ENCODE peak calls at places on chromosomes 12 and 14, in seven cellular contexts. Q is right cardiac atrium; R is IMR-90; M is fibroblast of mammary gland; E is aorta; N is fibroblast of pulmonary artery; G is CD8-positive, alpha-beta T cell. H is an unnamed sample.
A peak's percentile ranks its signal among the peaks of the same experiment; 100 is the strongest.

GRCh38 chr12:122687091-122687490 is 16.1 kb downstream of the HCAR2 start:
- DNase-seq in N (peak; percentile 48), Q (no peak), E (no peak), G (no peak), R (peak; percentile 25), M (no peak), H (no peak)

GRCh38 chr12:52865090-52865944 is 16.5 kb upstream of the KRT78 start:
- DNase-seq in N (peak; percentile 80), Q (peak; percentile 48), M (peak; percentile 69), E (peak; percentile 84), R (peak; percentile 60), G (no peak), H (no peak)

GRCh38 chr14:20332946-20333782 is at the start of gene CCNB1IP1:
- DNase-seq in R (peak; percentile 91), G (no peak), N (peak; percentile 92), Q (peak; percentile 56), M (peak; percentile 93), E (peak; percentile 79), H (peak; percentile 93)

GRCh38 chr12:132319991-132320570 is 9.3 kb downstream of the GALNT9 start:
- DNase-seq in E (peak; percentile 63), N (no peak), G (no peak), M (no peak), R (no peak), Q (no peak), H (no peak)

GRCh38 chr12:108922918-108923317 is 43.0 kb downstream of the DAO start:
- DNase-seq in N (no peak), R (no peak), Q (no peak), E (no peak), G (no peak), M (no peak), H (no peak)

GRCh38 chr12:79415754-79416435 is 274.9 kb downstream of the PAWR start:
- DNase-seq in E (no peak), G (no peak), N (peak; percentile 40), R (peak; percentile 77), M (no peak), Q (no peak), H (no peak)

GRCh38 chr12:132617822-132618682 is 524 bp upstream of the P2RX2 start:
- DNase-seq in G (no peak), N (no peak), Q (no peak), R (no peak), E (no peak), M (no peak), H (no peak)

GRCh38 chr12:14901228-14901562 is 15.5 kb upstream of the MGP start:
- DNase-seq in R (no peak), G (no peak), M (no peak), E (no peak), N (no peak), Q (no peak), H (peak; percentile 23)

GRCh38 chr12:4766445-4766844 is 46.2 kb downstream of the GALNT8 start:
- DNase-seq in E (no peak), R (no peak), G (no peak), N (no peak), Q (peak; percentile 35), M (no peak), H (no peak)

GRCh38 chr12:121872546-121873223 is 14.0 kb upstream of the HPD start:
- DNase-seq in G (no peak), N (peak; percentile 94), E (no peak), M (peak; percentile 99), R (peak; percentile 99), Q (peak; percentile 59), H (no peak)

GRCh38 chr14:93788557-93789365 is 476 bp upstream of the PRIMA1 start:
- DNase-seq in N (no peak), E (peak; percentile 85), M (peak; percentile 14), Q (peak; percentile 55), G (no peak), R (no peak), H (no peak)

GRCh38 chr12:108890208-108890607 is 10.3 kb downstream of the DAO start:
- DNase-seq in R (peak; percentile 15), M (peak; percentile 4), G (no peak), Q (no peak), N (peak; percentile 26), E (no peak), H (no peak)

DNA sequence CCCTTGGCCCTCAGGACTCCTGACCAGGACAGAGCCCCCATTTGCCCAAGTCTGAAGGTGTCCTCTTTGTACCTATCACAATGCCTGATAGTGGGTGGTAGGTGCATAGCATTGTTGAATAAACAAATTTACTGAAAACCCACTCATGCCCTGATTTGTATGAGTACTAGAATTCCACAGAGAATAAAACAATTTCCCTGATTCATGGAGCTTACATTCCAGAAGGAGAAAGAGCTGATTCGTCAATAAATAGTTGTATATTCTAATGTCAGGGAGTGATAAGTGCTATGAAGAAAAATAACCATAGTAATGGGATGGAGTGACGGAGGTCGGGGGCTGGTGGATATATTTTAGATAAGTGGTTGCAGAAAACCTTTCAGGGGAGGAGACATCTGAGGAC is 117.0 kb downstream of the SRGAP1 start:
- DNase-seq in R (no peak), G (no peak), M (peak; percentile 33), N (no peak), Q (no peak), E (no peak), H (no peak)
- H3K4me3 ChIP-seq in R (no peak overlapping the region), G (no peak overlapping the region), M (no peak overlapping the region), N (no peak overlapping the region), Q (no peak overlapping the region), E (no peak overlapping the region), H (no peak overlapping the region)

GRCh38 chr12:6613776-6614512 is 6.8 kb upstream of the CHD4 start:
- DNase-seq in N (peak; percentile 98), E (peak; percentile 95), G (no peak), M (peak; percentile 99), R (peak; percentile 99), Q (peak; percentile 94), H (peak; percentile 79)

GRCh38 chr12:6612247-6612646 is 5.1 kb upstream of the CHD4 start:
- DNase-seq in Q (no peak), N (no peak), G (no peak), R (no peak), E (no peak), M (no peak), H (peak; percentile 69)

GRCh38 chr12:6614513-6615177 is 7.5 kb upstream of the CHD4 start:
- DNase-seq in G (no peak), N (peak; percentile 15), E (no peak), M (no peak), Q (no peak), R (no peak), H (no peak)

GRCh38 chr12:6613015-6613775 is 6.0 kb upstream of the CHD4 start:
- DNase-seq in G (no peak), Q (peak; percentile 82), M (peak; percentile 77), E (peak; percentile 90), R (peak; percentile 72), N (peak; percentile 67), H (peak; percentile 71)

GRCh38 chr12:6612652-6613014 is 5.5 kb upstream of the CHD4 start:
- DNase-seq in Q (no peak), E (no peak), R (no peak), M (no peak), G (no peak), N (no peak), H (no peak)
- H3K4me3 ChIP-seq in Q (no peak overlapping the region), E (no peak overlapping the region), R (no peak overlapping the region), M (no peak overlapping the region), G (peak overlapping the region; percentile 30), N (no peak overlapping the region), H (peak overlapping the region; percentile 2)

DNA sequence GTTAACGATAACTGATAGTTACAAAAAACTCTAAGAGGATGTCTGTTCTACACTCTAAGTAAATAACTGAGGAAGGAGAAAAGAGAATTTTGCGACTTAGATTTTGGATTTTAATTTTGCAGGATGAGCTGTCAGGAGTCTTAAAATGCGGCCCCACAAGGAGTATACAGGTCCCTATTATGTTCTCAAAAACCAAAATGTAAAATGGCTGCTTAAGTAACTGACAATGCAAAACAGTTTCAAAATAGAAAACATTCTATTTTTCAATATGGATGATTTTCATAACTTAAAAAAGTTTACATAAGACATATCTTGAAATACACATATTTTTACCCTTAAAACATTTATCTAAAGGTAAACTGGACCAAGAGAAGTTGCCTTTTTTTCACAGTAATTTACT is 2.6 kb downstream of the CD69 start:
- DNase-seq in N (no peak), Q (no peak), R (no peak), M (no peak), G (no peak), E (no peak), H (no peak)
- H3K4me3 ChIP-seq in N (no peak overlapping the region), Q (no peak overlapping the region), R (no peak overlapping the region), M (no peak overlapping the region), G (peak overlapping the region; percentile 67), E (no peak overlapping the region), H (peak overlapping the region; percentile 67)

GRCh38 chr14:21534576-21534975 is 8.4 kb upstream of the SALL2 start:
- DNase-seq in G (no peak), R (no peak), Q (no peak), N (no peak), M (no peak), E (no peak), H (no peak)

GRCh38 chr14:21535545-21536394 is 9.6 kb upstream of the SALL2 start:
- DNase-seq in N (no peak), Q (no peak), E (no peak), R (no peak), G (no peak), M (no peak), H (no peak)

GRCh38 chr14:21539154-21539940 is 13.2 kb upstream of the SALL2 start:
- DNase-seq in R (no peak), N (no peak), E (no peak), Q (no peak), G (no peak), M (no peak), H (no peak)

GRCh38 chr14:21537088-21537424 is 10.9 kb upstream of the SALL2 start:
- DNase-seq in G (no peak), E (no peak), Q (no peak), R (no peak), M (no peak), N (no peak), H (no peak)

GRCh38 chr14:21536395-21537087 is 10.4 kb upstream of the SALL2 start:
- DNase-seq in G (no peak), M (no peak), R (no peak), Q (no peak), N (no peak), E (no peak), H (no peak)
- H3K4me3 ChIP-seq in G (no peak overlapping the region), M (peak overlapping the region; percentile 2), R (no peak overlapping the region), Q (peak overlapping the region; percentile 15), N (peak overlapping the region; percentile 19), E (no peak overlapping the region), H (no peak overlapping the region)

GRCh38 chr12:82745062-82745461 is 58.4 kb downstream of the TMTC2 start:
- DNase-seq in Q (no peak), N (no peak), M (no peak), R (no peak), E (no peak), G (no peak), H (peak; percentile 5)

GRCh38 chr12:82745807-82746206 is 59.1 kb downstream of the TMTC2 start:
- DNase-seq in G (no peak), E (no peak), Q (no peak), N (no peak), R (no peak), M (no peak), H (no peak)

GRCh38 chr12:82740129-82741000 is 53.7 kb downstream of the TMTC2 start:
- DNase-seq in R (peak; percentile 12), M (peak; percentile 68), N (peak; percentile 51), E (no peak), G (no peak), Q (no peak), H (no peak)
- H3K4me3 ChIP-seq in R (no peak overlapping the region), M (no peak overlapping the region), N (no peak overlapping the region), E (no peak overlapping the region), G (no peak overlapping the region), Q (no peak overlapping the region), H (no peak overlapping the region)

GRCh38 chr12:118374909-118375308 is 1.4 kb upstream of the SUDS3 start:
- DNase-seq in G (no peak), R (no peak), M (peak; percentile 81), E (no peak), N (peak; percentile 28), Q (no peak), H (no peak)
- H3K4me3 ChIP-seq in G (no peak overlapping the region), R (no peak overlapping the region), M (peak overlapping the region; percentile 67), E (no peak overlapping the region), N (no peak overlapping the region), Q (no peak overlapping the region), H (no peak overlapping the region)

H was measured in Jurkat, Clone E6-1.